ENCODE peak calls at places on chromosomes 4 and X, in four cellular contexts. One of them, this sample, is unnamed.

GRCh38 chrX:117910216-117910615 is 206.4 kb downstream of the KLHL13 start:
- DNase-seq in right cardiac atrium: no peak
- DNase-seq in SJSA1: no peak
- DNase-seq in activated T-helper 2 cell treated with anti-CD3 and anti-CD28 coated beads, Interferon-gamma antibody, Interleukin-2, Interleukin-4, amounts not matched to agents 10 μg/mL and 5 μg/mL and 100 μg/mL, durations not matched to agents 14 hours and 24 hours and 36 hours: no peak
- DNase-seq in this sample: no peak

GRCh38 chrX:39519566-39520301 is 578.0 kb downstream of the BCOR start:
- DNase-seq in right cardiac atrium: peak; percentile 72
- DNase-seq in SJSA1: no peak
- DNase-seq in activated T-helper 2 cell treated with anti-CD3 and anti-CD28 coated beads, Interferon-gamma antibody, Interleukin-2, Interleukin-4, amounts not matched to agents 10 μg/mL and 5 μg/mL and 100 μg/mL, durations not matched to agents 14 hours and 24 hours and 36 hours: no peak
- DNase-seq in this sample: no peak

GRCh38 chr4:148998719-148999118 is 556.5 kb upstream of the NR3C2 start:
- DNase-seq in right cardiac atrium: no peak
- DNase-seq in SJSA1: no peak
- DNase-seq in activated T-helper 2 cell treated with anti-CD3 and anti-CD28 coated beads, Interferon-gamma antibody, Interleukin-2, Interleukin-4, amounts not matched to agents 10 μg/mL and 5 μg/mL and 100 μg/mL, durations not matched to agents 14 hours and 24 hours and 36 hours: no peak
- DNase-seq in this sample: no peak

GRCh38 chrX:49627030-49627777 is 28.4 kb downstream of the GAGE1 start:
- DNase-seq in right cardiac atrium: peak; percentile 54
- DNase-seq in SJSA1: no peak
- DNase-seq in activated T-helper 2 cell treated with anti-CD3 and anti-CD28 coated beads, Interferon-gamma antibody, Interleukin-2, Interleukin-4, amounts not matched to agents 10 μg/mL and 5 μg/mL and 100 μg/mL, durations not matched to agents 14 hours and 24 hours and 36 hours: no peak
- DNase-seq in this sample: no peak

GRCh38 chr4:40180356-40180755 is 16.5 kb upstream of the RHOH start:
- DNase-seq in right cardiac atrium: no peak
- DNase-seq in SJSA1: no peak
- DNase-seq in activated T-helper 2 cell treated with anti-CD3 and anti-CD28 coated beads, Interferon-gamma antibody, Interleukin-2, Interleukin-4, amounts not matched to agents 10 μg/mL and 5 μg/mL and 100 μg/mL, durations not matched to agents 14 hours and 24 hours and 36 hours: no peak
- DNase-seq in this sample: peak; percentile 90

GRCh38 chr4:88981993-88982392 is 75.0 kb downstream of the FAM13A start:
- DNase-seq in right cardiac atrium: no peak
- DNase-seq in SJSA1: no peak
- DNase-seq in activated T-helper 2 cell treated with anti-CD3 and anti-CD28 coated beads, Interferon-gamma antibody, Interleukin-2, Interleukin-4, amounts not matched to agents 10 μg/mL and 5 μg/mL and 100 μg/mL, durations not matched to agents 14 hours and 24 hours and 36 hours: no peak
- DNase-seq in this sample: peak; percentile 14

GRCh38 chr4:96809563-96809962 is 969.7 kb downstream of the PDHA2 start:
- DNase-seq in right cardiac atrium: no peak
- DNase-seq in SJSA1: no peak
- DNase-seq in activated T-helper 2 cell treated with anti-CD3 and anti-CD28 coated beads, Interferon-gamma antibody, Interleukin-2, Interleukin-4, amounts not matched to agents 10 μg/mL and 5 μg/mL and 100 μg/mL, durations not matched to agents 14 hours and 24 hours and 36 hours: no peak
- DNase-seq in this sample: no peak

GRCh38 chr4:100016191-100016590 is 66.1 kb upstream of the H2AZ1 start:
- DNase-seq in right cardiac atrium: no peak
- DNase-seq in SJSA1: no peak
- DNase-seq in activated T-helper 2 cell treated with anti-CD3 and anti-CD28 coated beads, Interferon-gamma antibody, Interleukin-2, Interleukin-4, amounts not matched to agents 10 μg/mL and 5 μg/mL and 100 μg/mL, durations not matched to agents 14 hours and 24 hours and 36 hours: no peak
- DNase-seq in this sample: peak; percentile 50

GRCh38 chr4:182975806-182976205 is 58.6 kb upstream of the DCTD start:
- DNase-seq in right cardiac atrium: no peak
- DNase-seq in SJSA1: peak; percentile 77
- DNase-seq in activated T-helper 2 cell treated with anti-CD3 and anti-CD28 coated beads, Interferon-gamma antibody, Interleukin-2, Interleukin-4, amounts not matched to agents 10 μg/mL and 5 μg/mL and 100 μg/mL, durations not matched to agents 14 hours and 24 hours and 36 hours: peak; percentile 10
- DNase-seq in this sample: peak; percentile 48

GRCh38 chr4:105327222-105327621 is 146.6 kb downstream of the PPA2 start:
- DNase-seq in right cardiac atrium: no peak
- DNase-seq in SJSA1: no peak
- DNase-seq in activated T-helper 2 cell treated with anti-CD3 and anti-CD28 coated beads, Interferon-gamma antibody, Interleukin-2, Interleukin-4, amounts not matched to agents 10 μg/mL and 5 μg/mL and 100 μg/mL, durations not matched to agents 14 hours and 24 hours and 36 hours: no peak
- DNase-seq in this sample: no peak

GRCh38 chr4:139175647-139176298 is 1.2 kb downstream of the ELF2 start:
- DNase-seq in right cardiac atrium: no peak
- DNase-seq in SJSA1: no peak
- DNase-seq in activated T-helper 2 cell treated with anti-CD3 and anti-CD28 coated beads, Interferon-gamma antibody, Interleukin-2, Interleukin-4, amounts not matched to agents 10 μg/mL and 5 μg/mL and 100 μg/mL, durations not matched to agents 14 hours and 24 hours and 36 hours: no peak
- DNase-seq in this sample: no peak

GRCh38 chrX:75303795-75304194 is 29.9 kb downstream of the UPRT start:
- DNase-seq in right cardiac atrium: no peak
- DNase-seq in SJSA1: no peak
- DNase-seq in activated T-helper 2 cell treated with anti-CD3 and anti-CD28 coated beads, Interferon-gamma antibody, Interleukin-2, Interleukin-4, amounts not matched to agents 10 μg/mL and 5 μg/mL and 100 μg/mL, durations not matched to agents 14 hours and 24 hours and 36 hours: no peak
- DNase-seq in this sample: peak; percentile 62

GRCh38 chr4:88159137-88159725 is 792 bp upstream of the ABCG2 start:
- DNase-seq in right cardiac atrium: no peak
- DNase-seq in SJSA1: peak; percentile 54
- DNase-seq in activated T-helper 2 cell treated with anti-CD3 and anti-CD28 coated beads, Interferon-gamma antibody, Interleukin-2, Interleukin-4, amounts not matched to agents 10 μg/mL and 5 μg/mL and 100 μg/mL, durations not matched to agents 14 hours and 24 hours and 36 hours: no peak
- DNase-seq in this sample: no peak

GRCh38 chr4:16663722-16664121 is 234.7 kb downstream of the LDB2 start:
- DNase-seq in right cardiac atrium: no peak
- DNase-seq in SJSA1: no peak
- DNase-seq in activated T-helper 2 cell treated with anti-CD3 and anti-CD28 coated beads, Interferon-gamma antibody, Interleukin-2, Interleukin-4, amounts not matched to agents 10 μg/mL and 5 μg/mL and 100 μg/mL, durations not matched to agents 14 hours and 24 hours and 36 hours: no peak
- DNase-seq in this sample: peak; percentile 20

GRCh38 chr4:27894951-27895350 is 1034.3 kb downstream of the STIM2 start:
- DNase-seq in right cardiac atrium: no peak
- DNase-seq in SJSA1: no peak
- DNase-seq in activated T-helper 2 cell treated with anti-CD3 and anti-CD28 coated beads, Interferon-gamma antibody, Interleukin-2, Interleukin-4, amounts not matched to agents 10 μg/mL and 5 μg/mL and 100 μg/mL, durations not matched to agents 14 hours and 24 hours and 36 hours: no peak
- DNase-seq in this sample: no peak

GRCh38 chrX:45781901-45782553 is 581.4 kb upstream of the DIPK2B start:
- DNase-seq in right cardiac atrium: no peak
- DNase-seq in SJSA1: peak; percentile 42
- DNase-seq in activated T-helper 2 cell treated with anti-CD3 and anti-CD28 coated beads, Interferon-gamma antibody, Interleukin-2, Interleukin-4, amounts not matched to agents 10 μg/mL and 5 μg/mL and 100 μg/mL, durations not matched to agents 14 hours and 24 hours and 36 hours: no peak
- DNase-seq in this sample: peak; percentile 76

GRCh38 chr4:78356251-78356650 is 195.3 kb upstream of the ANXA3 start:
- DNase-seq in right cardiac atrium: no peak
- DNase-seq in SJSA1: no peak
- DNase-seq in activated T-helper 2 cell treated with anti-CD3 and anti-CD28 coated beads, Interferon-gamma antibody, Interleukin-2, Interleukin-4, amounts not matched to agents 10 μg/mL and 5 μg/mL and 100 μg/mL, durations not matched to agents 14 hours and 24 hours and 36 hours: no peak
- DNase-seq in this sample: no peak